ENCODE peak calls at places on chromosomes 11 and 22, in four cellular contexts. One of them, this sample, is unnamed.

GRCh38 chr11:80241766-80242165 is 800.9 kb upstream of the TENM4 start:
- DNase-seq in A549: no peak
- DNase-seq in SK-N-SH: no peak
- DNase-seq in ovary: no peak
- DNase-seq in this sample: no peak

GRCh38 chr11:76313271-76313670 is 67.7 kb downstream of the THAP12 start:
- DNase-seq in A549: no peak
- DNase-seq in SK-N-SH: no peak
- DNase-seq in ovary: no peak
- DNase-seq in this sample: no peak

GRCh38 chr11:75233688-75234295 is 6.8 kb upstream of the TPBGL start:
- DNase-seq in A549: peak; percentile 46
- DNase-seq in SK-N-SH: no peak
- DNase-seq in ovary: no peak
- DNase-seq in this sample: no peak

GRCh38 chr11:26234451-26234850 is 97.5 kb upstream of the ANO3 start:
- DNase-seq in A549: no peak
- DNase-seq in SK-N-SH: no peak
- DNase-seq in ovary: no peak
- DNase-seq in this sample: no peak

GRCh38 chr11:14907411-14908213 is 15.6 kb upstream of the CYP2R1 start:
- DNase-seq in A549: peak; percentile 61
- DNase-seq in SK-N-SH: peak; percentile 71
- DNase-seq in ovary: peak; percentile 42
- DNase-seq in this sample: peak; percentile 94

GRCh38 chr11:12876988-12877387 is 132.1 kb upstream of the RASSF10 start:
- DNase-seq in A549: no peak
- DNase-seq in SK-N-SH: no peak
- DNase-seq in ovary: no peak
- DNase-seq in this sample: no peak

GRCh38 chr11:56474729-56475128 is 1.6 kb upstream of the OR5M3 start:
- DNase-seq in A549: no peak
- DNase-seq in SK-N-SH: no peak
- DNase-seq in ovary: no peak
- DNase-seq in this sample: no peak

GRCh38 chr22:44582016-44582415 is 84.0 kb upstream of the RTL6 start:
- DNase-seq in A549: no peak
- DNase-seq in SK-N-SH: no peak
- DNase-seq in ovary: no peak
- DNase-seq in this sample: no peak

GRCh38 chr11:110131386-110132123 is 38.4 kb downstream of the ZC3H12C start:
- DNase-seq in A549: no peak
- DNase-seq in SK-N-SH: no peak
- DNase-seq in ovary: no peak
- DNase-seq in this sample: no peak

GRCh38 chr11:62709262-62710000 is 2.0 kb downstream of the GNG3 start:
- DNase-seq in A549: peak; percentile 98
- DNase-seq in SK-N-SH: peak; percentile 89
- DNase-seq in ovary: peak; percentile 97
- DNase-seq in this sample: peak; percentile 99

GRCh38 chr11:3775761-3776406 is 21.5 kb downstream of the NUP98 start:
- DNase-seq in A549: no peak
- DNase-seq in SK-N-SH: no peak
- DNase-seq in ovary: no peak
- DNase-seq in this sample: no peak

GRCh38 chr22:38845368-38845740 is 1.5 kb upstream of the NPTXR start:
- DNase-seq in A549: no peak
- DNase-seq in SK-N-SH: no peak
- DNase-seq in ovary: no peak
- DNase-seq in this sample: no peak

GRCh38 chr11:122116591-122116990 is 576 bp upstream of the BLID start:
- DNase-seq in A549: no peak
- DNase-seq in SK-N-SH: no peak
- DNase-seq in ovary: no peak
- DNase-seq in this sample: no peak

GRCh38 chr11:109439684-109440083 is 17.7 kb downstream of the C11orf87 start:
- DNase-seq in A549: no peak
- DNase-seq in SK-N-SH: no peak
- DNase-seq in ovary: no peak
- DNase-seq in this sample: peak; percentile 72

GRCh38 chr11:43833657-43834073 is 47.0 kb upstream of the ALKBH3 start:
- DNase-seq in A549: peak; percentile 13
- DNase-seq in SK-N-SH: peak; percentile 35
- DNase-seq in ovary: no peak
- DNase-seq in this sample: no peak

GRCh38 chr22:21761994-21762680 is 26.5 kb upstream of the YPEL1 start:
- DNase-seq in A549: no peak
- DNase-seq in SK-N-SH: no peak
- DNase-seq in ovary: no peak
- DNase-seq in this sample: no peak

GRCh38 chr22:21764038-21764804 is 28.6 kb upstream of the YPEL1 start:
- DNase-seq in A549: no peak
- DNase-seq in SK-N-SH: no peak
- DNase-seq in ovary: no peak
- DNase-seq in this sample: no peak

GRCh38 chr22:21761086-21761485 is 25.5 kb upstream of the YPEL1 start:
- DNase-seq in A549: no peak
- DNase-seq in SK-N-SH: no peak
- DNase-seq in ovary: no peak
- DNase-seq in this sample: no peak

GRCh38 chr22:21760640-21761039 is 25.0 kb upstream of the YPEL1 start:
- DNase-seq in A549: no peak
- DNase-seq in SK-N-SH: no peak
- DNase-seq in ovary: no peak
- DNase-seq in this sample: no peak

GRCh38 chr22:21762712-21763581 is 27.4 kb upstream of the YPEL1 start:
- DNase-seq in A549: no peak
- DNase-seq in SK-N-SH: no peak
- DNase-seq in ovary: no peak
- DNase-seq in this sample: no peak
- TF ChIP-seq EP300 in A549: no peak
- TF ChIP-seq EP300 in SK-N-SH: no peak
- TF ChIP-seq EP300 in ovary: no peak
- TF ChIP-seq EP300 in this sample: no peak

GRCh38 chr22:48551716-48552268 is 1275.9 kb downstream of the BRD1 start:
- DNase-seq in A549: no peak
- DNase-seq in SK-N-SH: no peak
- DNase-seq in ovary: no peak
- DNase-seq in this sample: no peak

GRCh38 chr22:48548391-48548790 is 1279.3 kb downstream of the BRD1 start:
- DNase-seq in A549: no peak
- DNase-seq in SK-N-SH: no peak
- DNase-seq in ovary: no peak
- DNase-seq in this sample: no peak

GRCh38 chr22:48553119-48553518 is 1274.6 kb downstream of the BRD1 start:
- DNase-seq in A549: no peak
- DNase-seq in SK-N-SH: peak; percentile 58
- DNase-seq in ovary: no peak
- DNase-seq in this sample: no peak

GRCh38 chr22:48553694-48554308 is 1273.9 kb downstream of the BRD1 start:
- DNase-seq in A549: no peak
- DNase-seq in SK-N-SH: no peak
- DNase-seq in ovary: no peak
- DNase-seq in this sample: no peak

DNA sequence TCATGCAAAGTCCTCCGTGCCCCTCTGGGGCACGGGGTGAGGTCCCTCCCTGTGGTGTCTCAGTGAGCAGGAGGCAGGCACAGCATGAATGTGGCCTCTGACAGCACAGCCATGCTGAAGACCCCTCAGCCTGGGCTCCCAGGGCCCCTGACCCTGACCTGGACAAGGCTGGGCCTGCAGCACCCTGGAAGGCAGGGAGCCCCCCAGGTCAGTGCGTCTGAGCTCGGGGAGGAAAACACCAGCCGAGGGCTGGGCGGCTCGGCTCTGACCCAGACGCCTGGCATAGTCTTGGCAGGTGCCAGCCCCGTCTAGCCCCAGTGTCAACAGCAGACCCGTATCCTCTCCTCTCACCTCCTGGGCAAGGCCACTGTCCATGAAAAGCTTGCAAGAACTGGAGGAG is 1276.6 kb downstream of the BRD1 start:
- DNase-seq in A549: no peak
- DNase-seq in SK-N-SH: no peak
- DNase-seq in ovary: no peak
- DNase-seq in this sample: no peak
- H3K9me3 ChIP-seq in A549: no peaks in the 10 kb centered on the region
- H3K9me3 ChIP-seq in SK-N-SH: no peaks in the 10 kb centered on the region
- H3K9me3 ChIP-seq in ovary: no peaks in the 10 kb centered on the region
- H3K9me3 ChIP-seq in this sample: no peaks in the 10 kb centered on the region

DNA sequence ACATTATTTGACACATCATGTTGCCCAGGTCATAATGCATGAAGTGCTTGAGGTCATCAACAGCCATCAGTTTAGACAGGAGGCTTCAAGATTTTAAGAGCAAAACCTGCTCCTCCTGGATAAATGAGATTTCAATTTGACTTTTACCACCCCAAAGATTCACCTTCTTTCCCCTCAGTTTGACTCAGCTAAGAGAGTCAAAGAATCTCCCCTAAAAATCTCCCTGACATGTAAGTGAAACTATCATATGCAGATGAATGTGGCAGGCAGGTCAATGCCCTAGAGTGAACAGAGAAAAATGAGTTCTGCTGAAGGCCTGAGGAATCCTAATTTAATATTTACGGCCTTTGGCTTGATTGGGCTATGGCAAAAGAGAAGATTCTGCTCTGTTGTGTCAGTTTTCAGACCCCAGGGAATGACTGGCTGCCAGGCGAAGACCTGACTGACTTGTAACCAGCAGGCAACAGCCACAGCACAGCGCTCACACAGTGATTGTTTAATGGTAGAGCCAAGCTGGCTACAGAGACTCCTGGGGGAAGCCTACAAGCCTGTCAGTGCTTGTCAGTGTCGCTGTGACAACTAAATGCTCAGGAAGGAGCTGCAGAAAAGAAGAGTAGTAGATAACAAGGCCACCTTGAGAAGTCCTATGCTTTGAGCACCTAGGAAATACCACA is 491.2 kb upstream of the LRRC4C start:
- DNase-seq in A549: no peak
- DNase-seq in SK-N-SH: no peak
- DNase-seq in ovary: no peak
- DNase-seq in this sample: no peak
- TF ChIP-seq EP300 in A549: no peak
- TF ChIP-seq EP300 in SK-N-SH: no peak
- TF ChIP-seq EP300 in ovary: no peak
- TF ChIP-seq EP300 in this sample: no peak

GRCh38 chr22:47354668-47355387 is 592.4 kb downstream of the TBC1D22A start:
- DNase-seq in A549: no peak
- DNase-seq in SK-N-SH: no peak
- DNase-seq in ovary: no peak
- DNase-seq in this sample: no peak
- H3K9me3 ChIP-seq in A549: peaks cover 3% of the 10 kb centered on the region
- H3K9me3 ChIP-seq in SK-N-SH: no peaks in the 10 kb centered on the region
- H3K9me3 ChIP-seq in ovary: no peaks in the 10 kb centered on the region
- H3K9me3 ChIP-seq in this sample: no peaks in the 10 kb centered on the region

DNA sequence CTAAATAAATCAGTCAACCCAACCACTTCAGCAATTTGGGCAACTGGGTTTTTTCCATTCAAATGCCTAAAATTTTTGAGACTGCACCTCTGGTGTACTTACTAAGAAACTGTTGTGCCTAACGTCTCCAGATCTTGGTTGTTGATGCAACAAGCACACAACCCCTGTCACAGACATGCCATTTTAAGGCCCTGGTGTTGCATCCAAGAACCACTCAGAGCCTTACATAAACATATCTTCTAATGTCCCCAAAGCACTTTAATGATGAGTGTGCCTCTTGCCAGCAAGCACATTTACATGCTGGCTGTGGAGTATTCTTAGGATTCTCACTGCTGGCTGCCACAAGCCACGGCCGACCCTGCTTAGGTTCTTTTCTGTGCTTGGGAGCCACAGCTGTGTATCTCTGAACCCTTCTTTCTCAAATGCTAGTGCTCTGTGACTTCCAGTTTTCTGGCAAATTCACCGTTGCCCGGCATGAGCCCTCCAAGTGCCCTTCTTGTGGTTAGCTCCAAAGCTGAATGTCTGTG is 201.4 kb downstream of the ADAMTS15 start:
- DNase-seq in A549: no peak
- DNase-seq in SK-N-SH: no peak
- DNase-seq in ovary: no peak
- DNase-seq in this sample: peak; percentile 81
- TF ChIP-seq EP300 in A549: no peak
- TF ChIP-seq EP300 in SK-N-SH: no peak
- TF ChIP-seq EP300 in ovary: no peak
- TF ChIP-seq EP300 in this sample: no peak

DNA sequence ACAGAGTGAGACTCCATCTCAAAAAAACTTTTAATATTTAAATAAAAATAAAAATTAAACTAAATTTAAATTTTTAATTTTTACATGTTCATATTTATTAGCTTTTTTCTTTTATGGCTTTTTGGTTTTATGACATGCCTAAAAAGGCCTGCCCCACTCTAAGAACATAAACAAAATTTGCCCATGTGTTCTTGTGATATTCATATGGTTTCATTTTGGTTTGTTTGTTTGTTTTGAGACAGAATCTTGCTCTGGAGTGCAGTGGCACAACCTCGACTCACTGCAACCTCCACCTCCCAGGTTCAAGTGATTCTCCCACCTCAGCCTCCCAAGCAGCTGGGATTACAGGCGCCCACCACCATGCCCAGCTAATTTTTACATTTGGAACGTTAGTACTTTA is 27.7 kb downstream of the SUSD2 start:
- DNase-seq in A549: no peak
- DNase-seq in SK-N-SH: no peak
- DNase-seq in ovary: no peak
- DNase-seq in this sample: no peak
- H3K9me3 ChIP-seq in A549: no peaks in the 10 kb centered on the region
- H3K9me3 ChIP-seq in SK-N-SH: no peaks in the 10 kb centered on the region
- H3K9me3 ChIP-seq in ovary: no peaks in the 10 kb centered on the region
- H3K9me3 ChIP-seq in this sample: no peaks in the 10 kb centered on the region

DNA sequence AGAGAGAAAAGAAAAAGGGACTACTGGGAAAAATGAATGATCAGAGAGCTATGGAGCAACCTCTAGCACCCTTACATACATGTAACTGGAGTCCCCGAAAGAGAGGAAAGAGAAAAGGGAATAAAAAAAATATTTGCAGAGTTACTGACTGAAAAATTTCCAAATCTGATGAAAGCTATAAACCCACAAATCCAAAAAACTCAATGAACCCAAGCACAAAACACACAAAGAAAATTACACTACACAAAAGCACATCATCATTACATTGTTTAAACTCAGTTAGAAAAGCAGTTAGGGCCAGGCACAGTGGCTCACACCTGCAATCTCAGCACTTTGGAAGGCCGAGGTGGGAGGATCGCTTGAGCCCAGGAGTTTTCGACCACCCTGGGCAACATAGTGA is 6.7 kb downstream of the VPS37C start:
- DNase-seq in A549: no peak
- DNase-seq in SK-N-SH: no peak
- DNase-seq in ovary: no peak
- DNase-seq in this sample: no peak
- TF ChIP-seq EP300 in A549: no peak
- TF ChIP-seq EP300 in SK-N-SH: no peak
- TF ChIP-seq EP300 in ovary: no peak
- TF ChIP-seq EP300 in this sample: no peak

GRCh38 chr22:32522237-32522636 is 47.6 kb downstream of the FBXO7 start:
- DNase-seq in A549: no peak
- DNase-seq in SK-N-SH: no peak
- DNase-seq in ovary: no peak
- DNase-seq in this sample: no peak
- H3K9me3 ChIP-seq in A549: no peaks in the 10 kb centered on the region
- H3K9me3 ChIP-seq in SK-N-SH: no peaks in the 10 kb centered on the region
- H3K9me3 ChIP-seq in ovary: no peaks in the 10 kb centered on the region
- H3K9me3 ChIP-seq in this sample: no peaks in the 10 kb centered on the region

This sample was measured in esophagus muscularis mucosa.